ENCODE peak calls at places on chromosomes 12 and 14, in five cellular contexts. H, S, M, T and Q are unnamed samples.

GRCh38 chr12:22625671-22626251 is 790 bp downstream of the ETNK1 start:
- DNase-seq in T (peak), M (peak), S (peak), H (peak), Q (no peak)

GRCh38 chr12:95593266-95593871 is 42.1 kb upstream of the USP44 start:
- DNase-seq in T (no peak), M (no peak), H (no peak), S (no peak), Q (no peak)

GRCh38 chr12:21801522-21802288 is 27.2 kb upstream of the KCNJ8 start:
- DNase-seq in S (no peak), H (no peak), M (no peak), T (no peak), Q (no peak)

GRCh38 chr12:3882896-3883564 is 9.8 kb upstream of the PARP11 start:
- DNase-seq in S (peak), H (peak), T (peak), M (no peak), Q (no peak)

GRCh38 chr14:38777401-38777800 is 325.6 kb downstream of the SEC23A start:
- DNase-seq in H (no peak), T (no peak), M (no peak), S (no peak), Q (no peak)

GRCh38 chr12:114694436-114695304 is 10.7 kb upstream of the TBX3 start:
- DNase-seq in T (no peak), M (no peak), S (no peak), H (peak), Q (no peak)

GRCh38 chr12:3744216-3744883 is 8.6 kb downstream of the CRACR2A start:
- DNase-seq in M (no peak), H (no peak), T (no peak), S (no peak), Q (no peak)

GRCh38 chr14:34628681-34629135 is 1.2 kb downstream of the SNX6 start:
- DNase-seq in T (peak), H (no peak), M (no peak), S (no peak), Q (no peak)

GRCh38 chr14:85732031-85732430 is 202.1 kb downstream of the FLRT2 start:
- DNase-seq in H (no peak), M (no peak), T (no peak), S (no peak), Q (no peak)

GRCh38 chr12:71057330-71057729 is 100.5 kb downstream of the TSPAN8 start:
- DNase-seq in T (peak), M (no peak), S (peak), H (no peak), Q (no peak)

GRCh38 chr12:46915861-46916260 is 90.1 kb upstream of the SLC38A4 start:
- DNase-seq in T (no peak), M (no peak), S (peak), H (no peak), Q (no peak)

GRCh38 chr14:90676356-90676755 is 139.9 kb downstream of the TTC7B start:
- DNase-seq in T (no peak), M (no peak), S (no peak), H (no peak), Q (no peak)

GRCh38 chr12:65464930-65465329 is 186.4 kb downstream of the MSRB3 start:
- DNase-seq in M (no peak), T (peak), S (peak), H (peak), Q (no peak)

GRCh38 chr12:51592034-51592705 is 1.1 kb downstream of the SCN8A start:
- DNase-seq in H (peak), T (peak), S (peak), M (no peak), Q (no peak)

GRCh38 chr12:93060666-93061413 is 131.7 kb upstream of the EEA1 start:
- DNase-seq in H (no peak), T (peak), M (no peak), S (peak), Q (no peak)

GRCh38 chr14:104734051-104734587 is 10.1 kb downstream of the ADSS1 start:
- DNase-seq in M (no peak), T (no peak), H (no peak), S (no peak), Q (no peak)

GRCh38 chr12:98741615-98742265 is 96.7 kb downstream of the APAF1 start:
- DNase-seq in T (peak), M (no peak), S (no peak), H (no peak), Q (no peak)

GRCh38 chr14:100586153-100586519 is 1.1 kb downstream of the BEGAIN start:
- DNase-seq in T (no peak), M (no peak), S (no peak), H (no peak), Q (no peak)

GRCh38 chr12:65495233-65495632 is 216.8 kb downstream of the MSRB3 start:
- DNase-seq in M (no peak), S (peak), H (peak), T (no peak), Q (no peak)

GRCh38 chr14:24343795-24344660 is 4.2 kb upstream of the RIPK3 start:
- DNase-seq in T (no peak), S (no peak), M (no peak), H (no peak), Q (no peak)

GRCh38 chr12:84779169-84779568 is 133.4 kb downstream of the SLC6A15 start:
- DNase-seq in T (no peak), M (no peak), S (peak), H (no peak), Q (no peak)

GRCh38 chr12:105876426-105876927 is 262.3 kb downstream of the NUAK1 start:
- DNase-seq in H (no peak), S (no peak), T (no peak), M (no peak), Q (no peak)

GRCh38 chr14:92513204-92513965 is at the start of gene RIN3:
- DNase-seq in T (peak), M (peak), H (peak), S (peak), Q (no peak)
- H3K27ac ChIP-seq in T (no peak), M (peak), H (peak), S (peak), Q (peak)

GRCh38 chr14:22375321-22375930 is 213.6 kb downstream of the DAD1 start:
- DNase-seq in H (peak), S (peak), M (no peak), T (peak), Q (no peak)

DNA sequence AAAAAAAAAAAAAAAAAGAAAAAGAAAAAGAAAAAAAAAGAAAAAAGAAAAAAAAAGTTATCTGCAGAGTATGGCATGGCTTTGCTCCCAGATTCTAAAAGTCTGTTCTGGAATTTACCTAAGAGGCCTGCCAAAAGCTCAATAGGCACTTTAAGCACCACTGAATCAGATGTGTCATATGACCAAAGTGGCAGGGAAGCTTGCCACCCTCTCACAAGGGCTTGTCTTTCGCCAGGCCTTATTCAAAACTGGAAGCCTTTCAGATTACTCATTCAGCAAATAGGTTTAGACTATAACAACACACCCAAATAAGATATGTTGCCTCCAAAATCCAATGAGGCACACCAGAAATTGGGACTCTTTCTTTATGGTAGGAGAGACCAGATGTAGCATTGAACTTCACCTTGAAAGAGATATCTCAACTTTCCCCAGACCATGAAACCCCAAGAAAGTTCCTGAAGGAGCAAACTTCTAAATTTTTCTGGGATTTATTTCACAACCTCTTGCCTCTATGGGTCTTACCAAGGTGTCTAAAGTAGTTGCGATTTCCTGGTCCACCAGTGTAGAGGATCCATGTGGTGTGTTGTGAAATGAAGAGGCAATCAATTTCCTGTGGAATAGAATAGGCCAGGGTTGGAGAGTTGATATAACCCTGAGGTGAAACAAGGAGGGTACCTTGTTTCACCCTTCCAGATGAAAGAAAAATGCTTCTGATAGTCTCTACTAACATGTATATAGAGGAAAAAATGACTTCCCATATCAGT is 218.8 kb downstream of the DAD1 start:
- DNase-seq in H (peak), S (no peak), M (no peak), T (no peak), Q (peak)
- H3K27ac ChIP-seq in H (no peak), S (no peak), M (no peak), T (no peak), Q (peak)

DNA sequence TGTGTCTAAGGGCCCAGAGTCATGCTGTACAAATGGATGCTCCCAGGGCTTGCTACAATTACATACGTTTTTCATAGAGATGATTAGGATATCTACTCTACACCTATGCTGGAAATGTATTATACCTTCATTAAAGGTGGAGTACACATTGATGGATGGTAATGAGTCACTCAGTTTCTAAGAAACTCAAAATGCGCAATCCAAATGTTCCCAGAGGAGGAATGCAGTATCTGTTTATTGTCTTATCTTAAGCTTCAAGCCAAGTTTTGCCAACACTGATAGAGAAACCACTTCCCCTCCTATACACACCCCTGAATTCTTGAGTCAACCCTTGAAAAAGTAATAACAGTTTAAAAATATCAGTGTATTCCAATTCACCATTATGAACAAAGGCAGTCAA is 266.6 kb upstream of the FAR2 start:
- DNase-seq in H (peak), S (peak), M (no peak), T (no peak), Q (peak)
- H3K27ac ChIP-seq in H (peak), S (no peak), M (no peak), T (no peak), Q (peak)

DNA sequence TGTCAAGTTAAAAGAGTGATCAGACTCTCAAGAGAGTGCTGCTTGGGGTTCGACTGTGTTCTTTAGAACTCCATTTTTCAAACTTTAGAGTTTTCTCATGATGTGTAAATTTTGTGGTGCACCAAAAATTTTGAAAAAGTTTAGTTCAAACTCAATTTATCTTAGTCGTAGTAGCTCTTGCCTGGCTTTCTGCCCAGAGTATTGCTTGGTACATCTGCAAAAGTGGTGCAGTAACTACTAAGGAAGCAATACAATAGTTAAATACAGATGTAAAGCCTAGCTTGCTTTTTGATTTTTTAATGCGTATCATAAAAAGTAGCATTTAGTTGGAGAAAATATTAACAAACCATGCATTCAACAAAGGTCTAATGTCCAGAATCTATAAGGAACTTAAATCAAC is 9.5 kb upstream of the CCDC91 start:
- DNase-seq in H (no peak), S (peak), M (no peak), T (no peak), Q (no peak)
- H3K27ac ChIP-seq in H (no peak), S (no peak), M (no peak), T (no peak), Q (no peak)

GRCh38 chr12:6476496-6476895 is 6.0 kb upstream of the VAMP1 start:
- DNase-seq in S (peak), T (no peak), H (peak), M (no peak), Q (no peak)
- H3K27ac ChIP-seq in S (no peak), T (no peak), H (no peak), M (no peak), Q (no peak)

DNA sequence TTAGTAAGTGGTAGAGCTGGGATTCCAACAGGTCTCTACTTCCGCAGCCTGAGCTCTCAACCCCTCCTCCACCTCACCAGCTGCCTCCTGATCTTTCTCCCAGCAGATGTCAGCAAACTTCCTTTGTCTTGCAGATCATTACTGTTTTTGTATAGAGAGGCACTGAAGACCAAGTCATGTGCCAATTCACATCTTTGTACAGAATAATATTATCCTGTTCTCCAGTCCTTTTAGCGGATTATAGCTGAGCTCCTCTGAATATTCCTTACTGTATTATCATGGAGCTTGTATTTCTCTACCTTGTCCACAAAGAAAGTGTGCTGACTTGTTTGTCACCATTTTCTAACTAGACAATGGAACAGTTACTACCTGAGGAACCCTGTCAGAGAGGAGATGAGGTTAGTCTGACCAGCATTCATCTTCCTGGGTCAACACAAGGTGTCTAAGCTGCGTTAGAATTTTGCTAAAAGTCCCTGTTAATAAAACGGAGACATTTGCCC is 142.3 kb upstream of the ARHGAP5 start:
- DNase-seq in H (peak), T (peak), S (peak), M (no peak), Q (no peak)
- H3K27ac ChIP-seq in H (no peak), T (no peak), S (no peak), M (peak), Q (peak)

DNA sequence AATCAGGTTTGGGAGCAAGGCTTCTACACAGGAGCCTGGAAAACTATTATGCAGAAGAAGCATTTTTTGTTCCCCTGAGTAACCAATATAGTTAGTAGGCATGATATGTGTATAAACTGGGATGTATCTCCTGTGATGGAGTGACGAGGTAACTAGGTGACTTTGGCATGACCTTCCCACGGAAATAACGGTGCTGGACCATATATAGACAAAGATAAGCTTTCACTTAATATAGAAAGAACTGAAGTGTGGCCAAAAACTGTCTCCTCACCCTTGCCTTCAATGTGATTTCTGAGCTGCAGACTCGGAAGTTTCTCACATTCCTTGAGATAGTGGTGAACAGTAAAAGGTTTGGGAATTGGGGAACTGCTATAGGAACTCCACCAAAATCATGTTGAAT is 185.3 kb downstream of the CACNA1C start:
- DNase-seq in T (no peak), H (no peak), M (no peak), S (no peak), Q (no peak)
- H3K27ac ChIP-seq in T (no peak), H (no peak), M (no peak), S (no peak), Q (no peak)

GRCh38 chr12:69410571-69410970 is 51.0 kb downstream of the YEATS4 start:
- DNase-seq in H (no peak), T (no peak), S (no peak), M (no peak), Q (no peak)

GRCh38 chr12:69406217-69406616 is 46.7 kb downstream of the YEATS4 start:
- DNase-seq in S (no peak), H (no peak), M (no peak), T (no peak), Q (no peak)

GRCh38 chr12:69401940-69402339 is 42.4 kb downstream of the YEATS4 start:
- DNase-seq in H (no peak), T (no peak), S (no peak), M (no peak), Q (no peak)

GRCh38 chr12:69404851-69405365 is 45.4 kb downstream of the YEATS4 start:
- DNase-seq in S (no peak), T (no peak), M (no peak), H (peak), Q (no peak)

GRCh38 chr12:69405466-69405865 is 45.9 kb downstream of the YEATS4 start:
- DNase-seq in S (peak), H (peak), T (peak), M (no peak), Q (peak)
- H3K27ac ChIP-seq in S (no peak), H (peak), T (no peak), M (no peak), Q (peak)

DNA sequence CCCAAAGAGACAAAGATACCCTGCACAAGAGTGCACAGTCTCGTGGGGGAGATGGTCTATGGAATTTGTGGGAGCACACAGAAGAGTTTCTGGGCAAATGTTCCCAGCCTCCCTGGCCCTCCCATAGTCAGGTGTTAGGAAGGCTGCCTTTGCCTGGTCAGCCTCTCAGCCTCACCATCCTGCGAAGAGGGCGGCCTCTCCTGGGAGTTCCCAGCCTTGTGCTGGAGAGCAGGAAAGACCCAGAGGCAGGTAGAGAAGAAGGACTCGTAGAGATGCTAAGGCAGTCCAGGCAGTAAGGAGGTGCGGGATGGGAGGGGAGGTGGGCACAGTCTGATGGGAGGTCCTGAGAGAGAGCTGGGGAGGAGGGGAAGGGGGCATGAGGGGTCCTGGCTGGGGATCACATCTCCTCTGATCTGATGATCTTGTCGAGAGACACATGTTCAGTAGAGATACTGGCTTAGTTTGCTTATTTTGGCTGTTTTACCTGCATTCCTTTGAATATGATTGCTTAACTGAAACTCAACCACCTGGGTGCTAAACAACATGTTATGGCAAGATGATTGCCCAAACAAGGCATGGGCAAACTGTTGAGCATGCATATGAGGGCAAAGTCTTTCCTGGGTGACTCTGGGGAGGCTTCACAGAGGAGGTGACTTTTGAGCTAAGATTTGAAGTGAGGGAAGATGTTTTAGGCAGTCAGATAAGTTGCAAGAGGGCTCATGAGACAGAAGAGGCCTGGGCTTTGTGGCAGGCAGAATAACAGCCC is 10.5 kb downstream of the SERPINA6 start:
- DNase-seq in S (no peak), M (no peak), T (no peak), H (peak), Q (peak)
- H3K27ac ChIP-seq in S (no peak), M (no peak), T (no peak), H (peak), Q (peak)

GRCh38 chr12:53325539-53326061 is 4.2 kb upstream of the AAAS start:
- DNase-seq in S (no peak), M (peak), T (no peak), H (no peak), Q (no peak)
- H3K27ac ChIP-seq in S (peak), M (peak), T (peak), H (no peak), Q (no peak)